ENCODE peak calls at places on chromosomes 2 and 18, in six cellular contexts. L is prostate gland; W is T-helper 2 cell; B is bronchial epithelial cell; T is stimulated activated CD4-positive, alpha-beta T cell treated with anti-CD3 and anti-CD28 coated beads, TNF-alpha, amount 100 ng/mL, for 24 hours; G is fibroblast of the aortic adventitia. Z is an unnamed sample.

GRCh38 chr2:32647180-32647651 is 19.4 kb downstream of the TTC27 start:
- DNase-seq in L (no peak), W (no peak), B (peak), T (no peak), G (peak), Z (no peak)

GRCh38 chr2:1728821-1729220 is 15.5 kb downstream of the PXDN start:
- DNase-seq in L (peak), W (no peak), B (peak), T (no peak), G (no peak), Z (no peak)

GRCh38 chr18:27005589-27005988 is 140.1 kb upstream of the AQP4 start:
- DNase-seq in L (no peak), W (no peak), B (peak), T (no peak), G (peak), Z (no peak)

GRCh38 chr18:61544178-61544577 is 210.9 kb downstream of the CDH20 start:
- DNase-seq in L (no peak), W (no peak), B (no peak), T (no peak), G (no peak), Z (no peak)

GRCh38 chr2:18490901-18491300 is 69.6 kb downstream of the RDH14 start:
- DNase-seq in L (no peak), W (no peak), B (no peak), T (no peak), G (no peak), Z (no peak)

GRCh38 chr2:42725657-42726056 is 38.3 kb downstream of the OXER1 start:
- DNase-seq in L (no peak), W (no peak), B (peak), T (no peak), G (no peak), Z (no peak)

GRCh38 chr2:147631294-147631693 is 213.5 kb upstream of the ACVR2A start:
- DNase-seq in L (no peak), W (no peak), B (no peak), T (no peak), G (no peak), Z (no peak)

GRCh38 chr2:24919100-24919976 is 699 bp downstream of the ADCY3 start:
- DNase-seq in L (peak), W (peak), B (peak), T (peak), G (no peak), Z (no peak)

GRCh38 chr2:170500770-170501169 is 214.4 kb upstream of the SP5 start:
- DNase-seq in L (no peak), W (no peak), B (no peak), T (no peak), G (no peak), Z (peak)

GRCh38 chr2:173355132-173355865 is 627 bp downstream of the CDCA7 start:
- DNase-seq in L (peak), W (peak), B (peak), T (peak), G (peak), Z (no peak)

GRCh38 chr2:241822264-241822623 is 13.3 kb downstream of the NEU4 start:
- DNase-seq in L (no peak), W (no peak), B (no peak), T (no peak), G (no peak), Z (no peak)

GRCh38 chr2:25528173-25528572 is 145.2 kb downstream of the DTNB start:
- DNase-seq in L (no peak), W (no peak), B (peak), T (no peak), G (peak), Z (peak)

GRCh38 chr2:68255736-68256450 is 3.6 kb upstream of the PPP3R1 start:
- DNase-seq in L (no peak), W (no peak), B (peak), T (no peak), G (peak), Z (no peak)

GRCh38 chr2:237546876-237547395 is 19.4 kb upstream of the PRLH start:
- DNase-seq in L (no peak), W (no peak), B (no peak), T (no peak), G (no peak), Z (no peak)